ENCODE peak calls at places on chromosomes 2 and 18, in seven cellular contexts. K is sciatic nerve; A is BJ; T is activated CD8-positive, alpha-beta memory T cell treated with anti-CD3 and anti-CD28 coated beads for 1 hour; S is IMR-90; V is ureter; H is NAMALWA. Z is an unnamed sample.

GRCh38 chr18:8615397-8616025 is 6.3 kb downstream of the RAB12 start:
- DNase-seq in H (no peak), S (peak; percentile 97), A (peak; percentile 93), V (peak; percentile 49), K (no peak), T (no peak), Z (no peak)

GRCh38 chr2:222939208-222939846 is 78.5 kb downstream of the ACSL3 start:
- DNase-seq in H (peak; percentile 91), A (no peak), K (no peak), S (peak; percentile 68), V (no peak), T (peak; percentile 31), Z (peak; percentile 53)

GRCh38 chr2:55922488-55922887 is 1.1 kb downstream of the EFEMP1 start:
- DNase-seq in T (no peak), H (no peak), K (no peak), A (no peak), V (no peak), S (peak; percentile 58), Z (no peak)

GRCh38 chr2:23523651-23524260 is 138.8 kb downstream of the KLHL29 start:
- DNase-seq in T (no peak), H (no peak), S (peak; percentile 33), K (no peak), V (peak; percentile 76), A (no peak), Z (no peak)

GRCh38 chr18:55588876-55589595 is 1.0 kb upstream of the TCF4 start:
- DNase-seq in V (no peak), S (peak; percentile 19), A (no peak), T (no peak), H (no peak), K (no peak), Z (no peak)

GRCh38 chr2:26008851-26009566 is 24.9 kb upstream of the RAB10 start:
- DNase-seq in A (no peak), H (no peak), K (peak; percentile 66), T (no peak), V (peak; percentile 91), S (peak; percentile 79), Z (no peak)

GRCh38 chr2:161358838-161359237 is 50.6 kb downstream of the PSMD14 start:
- DNase-seq in S (no peak), H (no peak), A (no peak), K (no peak), V (no peak), T (no peak), Z (no peak)

GRCh38 chr2:162656516-162656915 is 182.1 kb downstream of the KCNH7 start:
- DNase-seq in A (no peak), K (no peak), S (no peak), V (no peak), T (no peak), H (no peak), Z (no peak)

GRCh38 chr18:21134895-21135294 is 23.3 kb upstream of the ROCK1 start:
- DNase-seq in H (peak; percentile 51), T (no peak), V (no peak), S (peak; percentile 7), A (no peak), K (no peak), Z (no peak)

GRCh38 chr2:215138466-215138865 is at the start of gene ABCA12:
- DNase-seq in K (no peak), V (no peak), H (no peak), T (no peak), S (no peak), A (no peak), Z (no peak)

GRCh38 chr18:70289351-70290330 is 796 bp downstream of the SOCS6 start:
- DNase-seq in S (peak; percentile 31), V (peak; percentile 46), K (no peak), A (no peak), H (peak; percentile 38), T (no peak), Z (peak; percentile 91)

GRCh38 chr2:227153766-227154486 is 10.1 kb downstream of the COL4A4 start:
- DNase-seq in T (no peak), S (no peak), V (no peak), H (no peak), A (no peak), K (no peak), Z (no peak)

GRCh38 chr2:196293751-196294486 is 122.5 kb upstream of the STK17B start:
- DNase-seq in A (peak; percentile 67), S (peak; percentile 96), T (no peak), H (no peak), V (no peak), K (no peak), Z (no peak)

GRCh38 chr18:74778191-74778847 is 180.6 kb downstream of the ZNF407 start:
- DNase-seq in A (no peak), T (no peak), K (no peak), S (peak; percentile 13), V (no peak), H (no peak), Z (no peak)

GRCh38 chr2:44273596-44273995 is 1.7 kb upstream of the SLC3A1 start:
- DNase-seq in S (peak; percentile 34), A (no peak), V (no peak), H (no peak), T (no peak), K (no peak), Z (no peak)

GRCh38 chr2:239758325-239758877 is 266.7 kb downstream of the NDUFA10 start:
- DNase-seq in T (no peak), S (peak; percentile 3), K (no peak), V (no peak), H (no peak), A (no peak), Z (no peak)

GRCh38 chr2:174607989-174608865 is 10.6 kb upstream of the WIPF1 start:
- DNase-seq in A (no peak), V (no peak), H (peak; percentile 54), K (no peak), T (no peak), S (no peak), Z (no peak)

GRCh38 chr2:231323316-231323715 is 72.2 kb upstream of the B3GNT7 start:
- DNase-seq in K (no peak), H (no peak), A (no peak), S (no peak), T (no peak), V (peak; percentile 37), Z (no peak)

GRCh38 chr2:208501217-208501616 is 94.6 kb downstream of the PTH2R start:
- DNase-seq in V (no peak), S (no peak), K (no peak), T (no peak), A (no peak), H (no peak), Z (no peak)

Z was measured in upper lobe of left lung.